ENCODE peak calls at places on chromosomes 7 and 10, in six cellular contexts. H, S, F, O, T and R are unnamed samples.
A peak's percentile ranks its signal among the peaks of the same experiment; 100 is the strongest.

GRCh38 chr7:29194594-29195417 is at the start of gene CHN2:
- DNase-seq in H (no peak), S (peak; percentile 47), F (no peak), O (peak; percentile 91), T (peak; percentile 48), R (peak; percentile 58)

GRCh38 chr7:107951172-107951787 is 51.7 kb downstream of the LAMB1 start:
- DNase-seq in H (no peak), S (no peak), F (no peak), O (no peak), T (no peak), R (no peak)

GRCh38 chr10:641149-642010 is 48.1 kb downstream of the DIP2C start:
- DNase-seq in H (no peak), S (no peak), F (no peak), O (peak; percentile 48), T (no peak), R (no peak)

GRCh38 chr10:44242091-44242490 is 142.8 kb downstream of the CXCL12 start:
- DNase-seq in H (no peak), S (peak; percentile 6), F (no peak), O (no peak), T (no peak), R (no peak)

GRCh38 chr10:68327889-68328786 is 3.7 kb upstream of the HNRNPH3 start:
- DNase-seq in H (no peak), S (no peak), F (peak; percentile 69), O (no peak), T (no peak), R (no peak)

GRCh38 chr10:129958118-129958685 is 5.9 kb downstream of the EBF3 start:
- DNase-seq in H (no peak), S (no peak), F (no peak), O (no peak), T (no peak), R (no peak)

GRCh38 chr7:46444266-46444665 is 523.2 kb upstream of the IGFBP3 start:
- DNase-seq in H (no peak), S (no peak), F (no peak), O (no peak), T (no peak), R (no peak)

GRCh38 chr7:115087437-115087836 is 165.5 kb downstream of the MDFIC start:
- DNase-seq in H (no peak), S (no peak), F (peak; percentile 44), O (no peak), T (no peak), R (no peak)

GRCh38 chr10:87752571-87752970 is 65.5 kb downstream of the ATAD1 start:
- DNase-seq in H (no peak), S (no peak), F (peak; percentile 37), O (no peak), T (no peak), R (no peak)